ENCODE peak calls at places on chromosomes 7 and 10, in six cellular contexts. E, S, R, A, J and Y are unnamed samples.

GRCh38 chr10:56346845-56347415 is 14.1 kb downstream of the ZWINT start:
- DNase-seq in E (no peak), S (no peak), R (no peak), A (no peak), J (peak; percentile 19), Y (no peak)

GRCh38 chr10:818526-819220 is 112.8 kb downstream of the LARP4B start:
- DNase-seq in E (no peak), S (no peak), R (no peak), A (no peak), J (no peak), Y (no peak)

GRCh38 chr7:111408726-111409125 is 153.6 kb downstream of the IMMP2L start:
- DNase-seq in E (no peak), S (no peak), R (no peak), A (no peak), J (no peak), Y (no peak)

GRCh38 chr7:95059842-95060313 is 152.5 kb downstream of the PPP1R9A start:
- DNase-seq in E (peak; percentile 71), S (peak; percentile 21), R (no peak), A (no peak), J (no peak), Y (no peak)

GRCh38 chr10:125174360-125174759 is 14.0 kb upstream of the CTBP2 start:
- DNase-seq in E (no peak), S (no peak), R (no peak), A (no peak), J (no peak), Y (no peak)

GRCh38 chr10:10092581-10092980 is 925.1 kb upstream of the CELF2 start:
- DNase-seq in E (no peak), S (no peak), R (peak; percentile 45), A (no peak), J (peak; percentile 21), Y (no peak)

GRCh38 chr10:124239666-124240065 is 146.3 kb upstream of the CHST15 start:
- DNase-seq in E (no peak), S (no peak), R (no peak), A (peak; percentile 11), J (no peak), Y (no peak)

GRCh38 chr7:28408974-28409715 is 3.2 kb upstream of the CREB5 start:
- DNase-seq in E (peak; percentile 99), S (peak; percentile 97), R (peak; percentile 96), A (peak; percentile 78), J (peak; percentile 98), Y (peak; percentile 100)

GRCh38 chr10:129785536-129785981 is 178.5 kb downstream of the EBF3 start:
- DNase-seq in E (no peak), S (no peak), R (no peak), A (no peak), J (no peak), Y (no peak)

GRCh38 chr7:114758661-114759227 is 163.2 kb upstream of the MDFIC start:
- DNase-seq in E (no peak), S (no peak), R (no peak), A (no peak), J (no peak), Y (no peak)

GRCh38 chr7:149638566-149639320 is 134.6 kb downstream of the ZNF467 start:
- DNase-seq in E (no peak), S (no peak), R (no peak), A (no peak), J (no peak), Y (peak; percentile 75)

GRCh38 chr10:99621454-99622246 is 1.4 kb upstream of the SLC25A28 start:
- DNase-seq in E (no peak), S (no peak), R (peak; percentile 50), A (no peak), J (no peak), Y (no peak)

GRCh38 chr10:78866731-78867554 is 201.8 kb upstream of the ZMIZ1 start:
- DNase-seq in E (no peak), S (no peak), R (no peak), A (no peak), J (no peak), Y (peak; percentile 88)

GRCh38 chr7:29170781-29171180 is 23.8 kb upstream of the CHN2 start:
- DNase-seq in E (no peak), S (no peak), R (no peak), A (no peak), J (no peak), Y (no peak)

GRCh38 chr10:35639021-35639521 is 3.0 kb downstream of the FZD8 start:
- DNase-seq in E (no peak), S (no peak), R (no peak), A (no peak), J (no peak), Y (no peak)

GRCh38 chr7:44750921-44751571 is 2.4 kb downstream of the ZMIZ2 start:
- DNase-seq in E (no peak), S (no peak), R (no peak), A (no peak), J (peak; percentile 52), Y (no peak)
- TF ChIP-seq POLR2A in E (no peak), S (no peak), R (no peak), A (no peak), J (no peak), Y (no peak)

GRCh38 chr10:17439552-17439951 is 14.8 kb downstream of the ST8SIA6 start:
- DNase-seq in E (no peak), S (no peak), R (no peak), A (no peak), J (no peak), Y (no peak)

GRCh38 chr10:17444062-17444714 is 10.2 kb downstream of the ST8SIA6 start:
- DNase-seq in E (no peak), S (no peak), R (no peak), A (no peak), J (peak; percentile 11), Y (no peak)

GRCh38 chr10:17450024-17450423 is 4.4 kb downstream of the ST8SIA6 start:
- DNase-seq in E (no peak), S (no peak), R (no peak), A (no peak), J (no peak), Y (no peak)

DNA sequence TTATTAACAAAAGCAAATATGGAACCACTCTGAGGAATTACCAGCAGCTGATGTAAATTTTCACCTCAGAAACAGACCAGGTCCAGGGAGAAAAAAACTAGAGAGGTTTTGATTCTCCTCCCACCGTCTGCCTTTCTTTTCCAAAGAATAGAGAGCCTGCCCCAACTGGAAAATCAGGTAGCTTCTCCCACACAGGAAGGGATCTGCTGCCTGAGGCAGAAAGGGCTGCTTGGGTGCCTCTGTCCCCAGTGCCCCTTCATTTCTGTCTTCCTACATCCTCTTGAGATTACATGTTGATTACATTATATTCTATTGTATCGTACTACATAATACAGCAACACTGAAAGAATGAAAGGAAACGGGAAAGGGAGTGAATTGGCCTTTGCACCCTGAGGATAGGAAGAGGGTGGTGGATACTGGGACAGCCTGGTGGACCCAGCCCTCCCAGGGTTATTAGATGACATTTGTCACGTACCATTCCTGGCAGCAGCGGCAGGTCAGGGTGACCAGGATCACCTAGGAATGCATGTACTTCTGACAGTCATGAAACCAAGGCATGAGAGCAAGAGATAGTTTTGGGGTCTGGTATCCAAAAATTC is 8.9 kb downstream of the ST8SIA6 start:
- DNase-seq in E (no peak), S (peak; percentile 26), R (no peak), A (no peak), J (no peak), Y (no peak)
- TF ChIP-seq POLR2A in E (no peak), S (no peak), R (no peak), A (no peak), J (no peak), Y (no peak)

GRCh38 chr7:47465191-47465590 is 116.7 kb downstream of the TNS3 start:
- DNase-seq in E (no peak), S (peak; percentile 56), R (no peak), A (no peak), J (peak; percentile 56), Y (no peak)
- TF ChIP-seq POLR2A in E (no peak), S (no peak), R (no peak), A (no peak), J (no peak), Y (no peak)

DNA sequence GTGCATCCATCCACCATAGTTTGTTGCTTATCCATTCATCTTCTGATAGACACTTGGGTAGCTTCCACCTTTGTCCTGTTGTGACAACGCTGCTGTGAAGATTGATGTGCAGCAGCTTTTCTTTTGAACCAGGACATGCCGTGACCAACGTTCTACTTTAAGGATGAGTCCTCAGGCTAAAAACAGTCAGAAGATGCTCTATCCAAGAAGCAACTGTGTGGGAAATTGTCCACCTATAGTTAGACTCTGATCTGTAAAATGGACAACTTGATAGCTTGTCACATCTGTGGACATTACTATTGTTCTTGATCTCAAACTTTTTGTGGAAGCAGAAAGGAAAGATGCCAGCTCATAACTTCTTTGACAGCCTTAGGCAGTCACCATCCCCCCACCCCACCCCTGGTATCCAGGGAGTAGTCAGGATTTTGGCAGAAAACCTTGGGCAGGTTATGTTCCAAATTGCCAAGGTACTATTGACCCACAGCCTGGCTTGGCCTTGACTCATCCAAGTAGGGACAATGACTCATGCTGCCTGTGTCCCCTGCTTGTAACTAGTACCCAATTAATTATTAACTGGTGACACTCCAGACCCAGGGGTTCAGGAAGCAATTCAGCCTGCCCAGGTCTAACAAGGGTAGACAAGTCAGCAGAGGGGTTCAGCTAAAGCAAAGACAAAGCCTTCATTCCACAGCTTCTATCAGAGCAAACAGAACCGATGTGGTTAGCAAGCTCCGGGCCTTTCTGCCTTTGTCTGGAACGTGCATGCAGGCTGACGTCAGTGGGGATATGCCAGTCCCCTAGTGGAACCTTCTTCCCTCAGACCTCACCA is 99.6 kb upstream of the ANLN start:
- DNase-seq in E (no peak), S (no peak), R (no peak), A (peak; percentile 79), J (no peak), Y (no peak)
- TF ChIP-seq POLR2A in E (no peak), S (no peak), R (no peak), A (no peak), J (no peak), Y (no peak)

DNA sequence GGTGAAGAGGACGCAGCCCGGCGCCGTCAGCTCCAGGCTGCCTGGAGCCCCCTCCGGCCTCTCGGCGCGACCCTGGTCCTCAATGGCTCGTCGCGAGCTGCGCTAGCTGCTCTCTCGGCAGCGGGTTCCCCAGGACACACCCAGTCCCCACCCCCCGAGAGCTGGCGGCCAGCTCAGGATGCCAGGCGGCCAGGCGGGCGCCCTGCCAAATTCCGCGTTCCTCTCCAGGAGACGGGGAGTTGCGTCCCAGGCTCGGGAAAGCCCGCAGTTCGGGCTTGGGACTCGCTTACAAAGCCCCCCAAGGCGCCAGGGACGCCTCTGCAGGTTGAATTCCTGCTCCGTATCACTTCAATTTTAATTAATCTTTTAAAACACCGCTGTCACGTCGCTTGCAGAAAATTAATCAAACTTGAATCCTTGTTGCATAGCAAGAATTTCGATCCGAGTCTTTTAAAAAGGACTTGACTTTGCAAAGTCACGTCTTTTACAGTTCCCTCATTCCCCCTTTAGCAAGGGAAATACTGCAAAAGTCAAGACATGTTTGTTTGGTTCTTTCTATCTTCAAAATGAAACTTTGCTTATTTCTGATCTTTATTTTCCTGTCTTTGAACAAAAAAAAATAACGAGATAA is 28.2 kb downstream of the SKIDA1 start:
- DNase-seq in E (peak; percentile 85), S (peak; percentile 94), R (peak; percentile 92), A (peak; percentile 94), J (peak; percentile 62), Y (no peak)
- TF ChIP-seq POLR2A in E (no peak), S (no peak), R (no peak), A (no peak), J (no peak), Y (no peak)

GRCh38 chr10:73874267-73875138 is at the start of gene CAMK2G:
- DNase-seq in E (peak; percentile 84), S (peak; percentile 89), R (peak; percentile 88), A (peak; percentile 81), J (peak; percentile 79), Y (peak; percentile 94)
- TF ChIP-seq POLR2A in E (peak; percentile 53), S (no peak), R (peak; percentile 13), A (no peak), J (peak; percentile 31), Y (peak; percentile 18)